ENCODE peak calls at places on chromosomes 3 and 15, in seven cellular contexts. B is lung, K is body of pancreas, C is cardiac fibroblast, W is IMR-90, O is HFF-Myc, T is foreskin fibroblast. D is an unnamed sample.

GRCh38 chr3:9717563-9717962 is 13.9 kb downstream of the CPNE9 start:
- DNase-seq in B (no peak), K (no peak), C (no peak), W (no peak), O (no peak), T (no peak), D (no peak)

GRCh38 chr15:57395292-57395691 is 19.0 kb downstream of the CGNL1 start:
- DNase-seq in B (no peak), K (peak), C (peak), W (peak), O (peak), T (peak), D (peak)

GRCh38 chr3:13706451-13706850 is 157.5 kb downstream of the FBLN2 start:
- DNase-seq in B (peak), K (peak), C (no peak), W (no peak), O (no peak), T (no peak), D (no peak)

GRCh38 chr15:59688383-59688887 is 685 bp downstream of the BNIP2 start:
- DNase-seq in B (peak), K (peak), C (peak), W (peak), O (peak), T (peak), D (no peak)

GRCh38 chr3:50675179-50676030 is 678 bp downstream of the DOCK3 start:
- DNase-seq in B (no peak), K (peak), C (no peak), W (no peak), O (no peak), T (no peak), D (no peak)

GRCh38 chr15:83278191-83278590 is 6.3 kb downstream of the BNC1 start:
- DNase-seq in B (no peak), K (no peak), C (peak), W (no peak), O (no peak), T (no peak), D (no peak)

GRCh38 chr3:184491867-184492615 is 69.5 kb upstream of the EPHB3 start:
- DNase-seq in B (peak), K (no peak), C (no peak), W (no peak), O (no peak), T (no peak), D (no peak)

GRCh38 chr3:71742621-71743020 is 11.0 kb upstream of the GPR27 start:
- DNase-seq in B (no peak), K (no peak), C (no peak), W (no peak), O (no peak), T (no peak), D (no peak)

GRCh38 chr15:90264649-90265048 is 823 bp upstream of the NGRN start:
- DNase-seq in B (no peak), K (no peak), C (no peak), W (no peak), O (no peak), T (no peak), D (no peak)

GRCh38 chr15:42955518-42955917 is 34.9 kb upstream of the TTBK2 start:
- DNase-seq in B (no peak), K (no peak), C (no peak), W (peak), O (no peak), T (peak), D (peak)

GRCh38 chr15:74726774-74727164 is 1.4 kb upstream of the CYP1A1 start:
- DNase-seq in B (no peak), K (no peak), C (no peak), W (no peak), O (no peak), T (no peak), D (no peak)

GRCh38 chr15:58506064-58506490 is 74.3 kb downstream of the LIPC start:
- DNase-seq in B (no peak), K (no peak), C (no peak), W (no peak), O (no peak), T (no peak), D (no peak)

GRCh38 chr3:164231718-164232117 is 846.6 kb downstream of the SI start:
- DNase-seq in B (no peak), K (no peak), C (no peak), W (no peak), O (no peak), T (no peak), D (no peak)

GRCh38 chr3:158827773-158828172 is 25.9 kb downstream of the MFSD1 start:
- DNase-seq in B (no peak), K (no peak), C (no peak), W (no peak), O (no peak), T (no peak), D (no peak)

GRCh38 chr3:195080125-195080524 is 190.8 kb downstream of the XXYLT1 start:
- DNase-seq in B (no peak), K (no peak), C (no peak), W (no peak), O (no peak), T (no peak), D (no peak)

GRCh38 chr3:147838650-147839049 is 429.5 kb downstream of the ZIC1 start:
- DNase-seq in B (no peak), K (no peak), C (peak), W (peak), O (no peak), T (no peak), D (no peak)

GRCh38 chr15:58760385-58761009 is 10.6 kb upstream of the MINDY2 start:
- DNase-seq in B (no peak), K (no peak), C (no peak), W (no peak), O (no peak), T (no peak), D (no peak)

GRCh38 chr15:68497206-68497910 is 65.4 kb upstream of the ITGA11 start:
- DNase-seq in B (no peak), K (no peak), C (no peak), W (peak), O (no peak), T (no peak), D (no peak)

GRCh38 chr3:50153782-50154475 is 1.2 kb upstream of the SEMA3F start:
- DNase-seq in B (no peak), K (no peak), C (no peak), W (no peak), O (no peak), T (no peak), D (no peak)

GRCh38 chr3:186841637-186842036 is 873 bp upstream of the ADIPOQ start:
- DNase-seq in B (no peak), K (no peak), C (no peak), W (no peak), O (no peak), T (no peak), D (no peak)

GRCh38 chr15:67607959-67608605 is 65.6 kb downstream of the MAP2K5 start:
- DNase-seq in B (no peak), K (no peak), C (no peak), W (no peak), O (no peak), T (no peak), D (no peak)

GRCh38 chr3:133295199-133295901 is 104.5 kb upstream of the BFSP2 start:
- DNase-seq in B (no peak), K (no peak), C (peak), W (peak), O (peak), T (peak), D (no peak)

GRCh38 chr15:85025516-85026279 is 44.0 kb downstream of the PDE8A start:
- DNase-seq in B (no peak), K (no peak), C (no peak), W (no peak), O (no peak), T (no peak), D (no peak)

GRCh38 chr3:122305818-122306621 is 19.0 kb upstream of the CSTA start:
- DNase-seq in B (no peak), K (peak), C (no peak), W (no peak), O (no peak), T (no peak), D (no peak)

DNA sequence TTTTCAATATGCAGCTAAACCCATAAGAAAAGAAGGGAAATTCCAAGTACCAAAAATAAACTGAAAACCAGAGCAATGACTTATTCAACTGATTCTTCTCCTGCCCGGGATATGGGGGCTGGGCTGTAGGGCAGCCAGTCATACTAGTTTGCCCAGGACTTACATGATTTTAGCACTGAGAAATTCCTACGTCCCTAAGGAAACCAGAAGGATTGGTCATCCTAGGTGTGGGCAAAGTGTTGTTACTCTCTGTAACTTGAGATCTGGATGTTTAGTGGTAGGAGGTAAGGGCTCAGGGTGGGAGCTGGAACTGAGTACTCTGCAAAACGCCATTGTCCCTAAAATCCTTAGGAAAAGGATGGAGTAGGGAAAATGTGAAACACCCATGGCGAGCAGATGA is 1.2 kb upstream of the DAZL start:
- DNase-seq in B (no peak), K (no peak), C (no peak), W (no peak), O (no peak), T (no peak), D (no peak)
- H3K4me3 ChIP-seq in B (no peak), K (no peak), C (no peak), W (no peak), O (no peak), T (no peak), D (no peak)

GRCh38 chr3:25021816-25022215 is 406.2 kb upstream of the RARB start:
- DNase-seq in B (no peak), K (no peak), C (peak), W (peak), O (no peak), T (no peak), D (no peak)
- TF ChIP-seq CTCF in B (peak), K (peak), C (peak), W (no peak), O (peak), T (peak), D (peak)

GRCh38 chr15:92898988-92899909 is 875 bp upstream of the CHD2 start:
- DNase-seq in B (no peak), K (no peak), C (no peak), W (peak), O (no peak), T (peak), D (no peak)
- H3K4me3 ChIP-seq in B (no peak), K (no peak), C (peak), W (no peak), O (no peak), T (no peak), D (no peak)

GRCh38 chr3:101544181-101544850 is 17.4 kb upstream of the TRMT10C start:
- DNase-seq in B (no peak), K (no peak), C (no peak), W (no peak), O (no peak), T (no peak), D (no peak)
- TF ChIP-seq CTCF in B (no peak), K (peak), C (peak), W (no peak), O (no peak), T (no peak), D (no peak)

GRCh38 chr3:11847607-11848006 is 922 bp upstream of the TAMM41 start:
- DNase-seq in B (no peak), K (peak), C (no peak), W (no peak), O (no peak), T (no peak), D (no peak)
- H3K4me3 ChIP-seq in B (no peak), K (no peak), C (no peak), W (no peak), O (no peak), T (no peak), D (no peak)

GRCh38 chr3:57597973-57598351 is 818 bp upstream of the ARF4 start:
- DNase-seq in B (no peak), K (peak), C (no peak), W (peak), O (no peak), T (peak), D (no peak)

GRCh38 chr3:57596495-57597239 is 477 bp downstream of the ARF4 start:
- DNase-seq in B (peak), K (peak), C (peak), W (peak), O (no peak), T (peak), D (peak)

GRCh38 chr3:57594576-57594975 is 2.6 kb downstream of the ARF4 start:
- DNase-seq in B (no peak), K (no peak), C (no peak), W (no peak), O (no peak), T (no peak), D (no peak)

GRCh38 chr3:57600195-57600594 is 3.1 kb upstream of the ARF4 start:
- DNase-seq in B (no peak), K (no peak), C (no peak), W (no peak), O (no peak), T (no peak), D (no peak)

DNA sequence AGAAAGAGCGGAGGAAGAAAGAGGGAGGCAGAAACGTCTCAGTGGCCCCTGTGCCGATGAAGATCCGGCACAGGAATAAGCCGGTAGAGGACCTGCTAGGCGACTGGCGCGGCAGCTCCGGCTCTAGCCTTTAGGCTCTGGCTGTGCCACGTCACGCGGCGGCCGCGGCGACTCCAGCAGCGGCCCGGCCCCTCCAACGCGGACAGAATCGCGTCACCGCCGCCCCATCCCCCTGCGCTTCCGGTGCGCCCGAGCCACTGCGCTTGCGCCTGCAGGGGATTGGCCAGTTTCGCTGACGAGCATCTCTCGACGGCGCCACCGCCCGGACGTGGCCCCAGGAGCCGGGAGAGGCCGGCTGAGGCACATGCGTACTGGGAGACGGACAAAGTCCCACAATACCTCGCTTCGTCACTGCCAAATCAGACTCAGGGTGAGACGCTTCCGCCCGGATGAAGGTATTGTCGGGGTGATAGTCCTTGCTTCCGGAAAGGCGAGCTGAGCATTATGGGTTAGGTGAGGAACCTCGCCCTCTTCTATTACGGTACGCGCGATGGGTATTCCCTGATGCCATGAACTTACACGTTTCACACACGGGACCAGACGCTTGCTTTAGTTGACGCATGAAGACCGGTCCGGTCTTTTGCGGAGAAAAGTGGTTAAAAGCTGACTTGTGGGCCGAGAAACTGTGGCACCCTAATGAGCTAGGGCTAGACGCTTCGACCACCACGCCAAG is at the start of gene ARF4:
- DNase-seq in B (peak), K (peak), C (peak), W (peak), O (peak), T (peak), D (peak)
- TF ChIP-seq CTCF in B (no peak), K (peak), C (peak), W (peak), O (no peak), T (no peak), D (peak)

DNA sequence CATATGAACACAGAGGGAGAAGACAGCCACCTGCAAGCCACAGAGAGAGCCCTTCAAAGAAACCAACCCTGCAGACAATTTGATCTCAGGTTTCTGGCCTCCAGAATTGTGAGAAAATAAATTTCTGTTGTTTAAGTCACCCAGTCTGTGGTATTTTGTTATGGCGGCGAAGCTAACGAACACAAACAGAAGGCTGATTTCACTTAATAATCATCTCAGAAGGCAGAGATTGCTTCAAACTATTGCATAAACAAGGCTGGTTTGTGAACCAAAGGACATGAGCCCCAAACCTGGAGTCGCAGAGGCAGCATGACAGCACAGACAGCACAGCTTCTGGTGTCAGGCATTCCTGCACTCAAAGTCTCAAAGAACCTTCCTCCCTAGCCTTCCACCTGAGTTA is 59.0 kb downstream of the CCNL1 start:
- DNase-seq in B (no peak), K (no peak), C (no peak), W (peak), O (no peak), T (no peak), D (no peak)
- H3K4me3 ChIP-seq in B (no peak), K (no peak), C (no peak), W (no peak), O (no peak), T (no peak), D (no peak)

GRCh38 chr3:181210275-181210674 is 220.7 kb upstream of the DNAJC19 start:
- DNase-seq in B (no peak), K (no peak), C (peak), W (peak), O (no peak), T (no peak), D (no peak)
- TF ChIP-seq CTCF in B (no peak), K (peak), C (no peak), W (peak), O (no peak), T (no peak), D (no peak)

D was measured in AG04449.